ENCODE peak calls at places on chromosomes 3 and 15, in eight cellular contexts. J is MM.1S, M is fibroblast of lung, R is HCT116, Q is tibial nerve, N is mesenchymal stem cell, I is tibial artery, C is heart right ventricle. U is an unnamed sample. For H3K4me1, the result is how much of the 10 kb centered on the place peaks cover.

GRCh38 chr3:196502775-196503181 is 790 bp downstream of the RNF168 start:
- DNase-seq in I (peak), Q (peak), R (no peak), C (peak), N (peak), M (peak), J (peak), U (peak)

GRCh38 chr3:66598168-66598567 is 97.3 kb upstream of the LRIG1 start:
- DNase-seq in N (no peak), R (no peak), J (no peak), Q (no peak), I (peak), C (no peak), M (peak), U (no peak)

GRCh38 chr3:152309535-152310317 is 41.0 kb downstream of the MBNL1 start:
- DNase-seq in M (peak), Q (no peak), I (no peak), R (no peak), C (no peak), N (no peak), J (no peak), U (no peak)

GRCh38 chr3:98979296-98979695 is 77.8 kb upstream of the DCBLD2 start:
- DNase-seq in J (no peak), N (no peak), R (no peak), M (no peak), Q (no peak), I (no peak), C (no peak), U (no peak)

GRCh38 chr3:21524113-21524512 is 226.9 kb downstream of the ZNF385D start:
- DNase-seq in C (no peak), N (no peak), M (no peak), Q (no peak), I (no peak), R (no peak), J (no peak), U (no peak)

GRCh38 chr3:160575589-160575988 is 10.2 kb upstream of the KPNA4 start:
- DNase-seq in N (no peak), I (no peak), R (no peak), Q (no peak), J (no peak), C (no peak), M (no peak), U (no peak)

GRCh38 chr3:127495821-127496220 is 94.7 kb downstream of the TPRA1 start:
- DNase-seq in N (no peak), R (no peak), Q (no peak), I (no peak), C (no peak), J (no peak), M (no peak), U (no peak)

GRCh38 chr3:52286777-52287110 is 884 bp upstream of the GLYCTK start:
- DNase-seq in C (no peak), I (peak), N (no peak), R (no peak), M (no peak), J (no peak), Q (no peak), U (no peak)

GRCh38 chr3:172596394-172596706 is 73.1 kb upstream of the TNFSF10 start:
- DNase-seq in N (no peak), C (no peak), M (no peak), J (no peak), Q (no peak), R (no peak), I (no peak), U (no peak)

GRCh38 chr15:64454282-64454681 is 6.1 kb upstream of the ZNF609 start:
- DNase-seq in J (no peak), M (no peak), I (no peak), R (no peak), Q (no peak), N (no peak), C (no peak), U (no peak)
- H3K4me1 ChIP-seq in J (under half), M (under half), I (under half), R (under half), Q (under half), N (under half), C (under half), U (under half)

GRCh38 chr15:28098360-28098765 is 752 bp downstream of the OCA2 start:
- DNase-seq in C (no peak), Q (no peak), R (no peak), I (no peak), N (no peak), M (no peak), J (no peak), U (no peak)
- H3K4me3 ChIP-seq in C (no peak), Q (no peak), R (no peak), I (peak), N (no peak), M (no peak), J (no peak), U (no peak)

GRCh38 chr3:194637541-194638400 is 4.6 kb upstream of the TMEM44 start:
- DNase-seq in I (no peak), R (no peak), J (no peak), M (no peak), N (no peak), C (no peak), Q (no peak), U (no peak)
- H3K27ac ChIP-seq in I (no peak), R (no peak), J (no peak), M (no peak), N (no peak), C (no peak), Q (no peak), U (no peak)

DNA sequence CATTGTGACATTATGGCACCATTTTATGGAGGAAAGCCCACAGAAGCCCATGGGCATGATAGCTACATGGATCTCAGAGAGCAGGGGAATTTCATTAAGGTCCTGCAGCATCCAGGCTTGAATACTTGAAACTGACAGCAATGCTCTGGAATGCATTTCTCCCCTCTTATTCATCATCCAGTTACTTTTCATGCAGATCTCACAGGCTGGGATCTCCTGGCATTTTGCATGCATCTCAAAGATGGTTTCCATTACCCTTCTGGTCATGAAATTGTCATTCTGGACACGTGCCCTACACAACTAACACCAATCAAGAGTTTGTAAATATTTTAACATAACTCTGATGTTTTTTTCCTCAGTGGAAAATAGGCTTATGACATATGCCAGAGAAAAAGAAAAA is 32.4 kb downstream of the VGLL3 start:
- DNase-seq in M (peak), R (no peak), I (no peak), Q (no peak), C (no peak), N (peak), J (no peak), U (no peak)
- H3K4me1 ChIP-seq in M (under half), R (under half), I (half or more), Q (under half), C (under half), N (under half), J (under half), U (under half)

DNA sequence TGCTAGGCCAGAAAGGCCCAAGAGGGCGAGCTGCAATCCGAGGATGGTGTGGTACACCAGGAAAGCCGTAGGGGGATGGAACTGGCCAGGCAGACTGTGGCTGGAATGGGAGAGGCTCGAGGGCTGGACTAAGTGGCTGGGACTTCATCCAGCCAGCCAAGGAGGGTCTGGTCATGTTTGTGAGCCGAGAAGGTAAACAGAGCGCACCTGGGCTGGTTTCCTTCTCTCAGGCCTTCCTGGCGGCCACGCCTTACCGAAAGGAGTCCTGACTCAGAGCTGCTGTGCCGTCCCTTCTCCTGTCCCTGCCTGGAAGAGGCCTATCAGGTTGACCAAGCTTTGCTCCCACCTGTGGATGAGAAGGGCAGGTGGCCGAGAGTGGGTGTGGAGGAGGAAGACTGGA is 71.5 kb upstream of the GATM start:
- DNase-seq in J (peak), M (no peak), Q (no peak), R (no peak), C (no peak), I (no peak), N (no peak), U (no peak)
- H3K4me3 ChIP-seq in J (no peak), M (no peak), Q (no peak), R (no peak), C (no peak), I (no peak), N (no peak), U (no peak)